ENCODE peak calls at places on chromosome 22, in eight cellular contexts. J is astrocyte, K is RWPE1, C is nephron progenitor cell, E is epithelial cell of esophagus, O is Calu3, Z is tibial artery, T is bronchial epithelial cell. S is an unnamed sample.

GRCh38 chr22:17120711-17121234 is 387 bp downstream of the TMEM121B start:
- DNase-seq in J (no peak), K (no peak), C (peak), E (peak), O (peak), Z (no peak), T (no peak), S (peak)

GRCh38 chr22:47225080-47225930 is 462.9 kb downstream of the TBC1D22A start:
- DNase-seq in J (no peak), K (no peak), C (no peak), E (no peak), O (no peak), Z (no peak), T (no peak), S (no peak)

GRCh38 chr22:46108564-46109473 is 41.5 kb upstream of the PPARA start:
- DNase-seq in J (peak), K (no peak), C (peak), E (peak), O (peak), Z (peak), T (peak), S (no peak)

GRCh38 chr22:33529424-33530113 is 390.7 kb downstream of the LARGE1 start:
- DNase-seq in J (peak), K (no peak), C (no peak), E (no peak), O (no peak), Z (no peak), T (no peak), S (no peak)

GRCh38 chr22:27959335-27960090 is 40.5 kb upstream of the PITPNB start:
- DNase-seq in J (no peak), K (no peak), C (no peak), E (no peak), O (no peak), Z (no peak), T (no peak), S (no peak)

GRCh38 chr22:41296826-41297667 is 4.3 kb upstream of the ZC3H7B start:
- DNase-seq in J (no peak), K (no peak), C (no peak), E (no peak), O (no peak), Z (no peak), T (no peak), S (no peak)

GRCh38 chr22:44861245-44861644 is 108.9 kb downstream of the ARHGAP8 start:
- DNase-seq in J (no peak), K (no peak), C (no peak), E (no peak), O (no peak), Z (no peak), T (no peak), S (no peak)

GRCh38 chr22:27370281-27370680 is 431.3 kb downstream of the MN1 start:
- DNase-seq in J (no peak), K (no peak), C (no peak), E (peak), O (no peak), Z (no peak), T (peak), S (no peak)

GRCh38 chr22:24069721-24070120 is 58.6 kb downstream of the CABIN1 start:
- DNase-seq in J (no peak), K (no peak), C (no peak), E (no peak), O (no peak), Z (no peak), T (no peak), S (no peak)

GRCh38 chr22:27512283-27512761 is 289.2 kb downstream of the MN1 start:
- DNase-seq in J (peak), K (peak), C (no peak), E (peak), O (peak), Z (peak), T (peak), S (no peak)

GRCh38 chr22:17931400-17931825 is 92.9 kb downstream of the MICAL3 start:
- DNase-seq in J (no peak), K (no peak), C (no peak), E (peak), O (no peak), Z (no peak), T (no peak), S (no peak)

GRCh38 chr22:40634119-40634903 is 2.2 kb downstream of the MRTFA start:
- DNase-seq in J (no peak), K (no peak), C (no peak), E (no peak), O (no peak), Z (peak), T (no peak), S (no peak)

GRCh38 chr22:46054091-46054877 is 77.3 kb upstream of the WNT7B start:
- DNase-seq in J (peak), K (peak), C (no peak), E (peak), O (peak), Z (peak), T (no peak), S (no peak)

GRCh38 chr22:45006101-45006872 is 3.5 kb downstream of the PHF21B start:
- DNase-seq in J (no peak), K (no peak), C (no peak), E (no peak), O (no peak), Z (no peak), T (no peak), S (no peak)

GRCh38 chr22:45476814-45477213 is 25.9 kb upstream of the FBLN1 start:
- DNase-seq in J (no peak), K (no peak), C (no peak), E (no peak), O (no peak), Z (peak), T (no peak), S (no peak)

GRCh38 chr22:45429921-45430775 is 16.7 kb downstream of the RIBC2 start:
- DNase-seq in J (no peak), K (no peak), C (no peak), E (no peak), O (no peak), Z (peak), T (no peak), S (no peak)

GRCh38 chr22:46914916-46915894 is 152.8 kb downstream of the TBC1D22A start:
- DNase-seq in J (no peak), K (no peak), C (no peak), E (no peak), O (no peak), Z (no peak), T (no peak), S (no peak)

GRCh38 chr22:26616650-26617049 is 1.2 kb downstream of the CRYBB1 start:
- DNase-seq in J (no peak), K (no peak), C (no peak), E (no peak), O (no peak), Z (no peak), T (no peak), S (no peak)

GRCh38 chr22:44441401-44442185 is 56.4 kb downstream of the RTL6 start:
- DNase-seq in J (no peak), K (no peak), C (no peak), E (no peak), O (no peak), Z (peak), T (no peak), S (no peak)

GRCh38 chr22:46993626-46994025 is 231.2 kb downstream of the TBC1D22A start:
- DNase-seq in J (no peak), K (no peak), C (no peak), E (no peak), O (no peak), Z (no peak), T (no peak), S (peak)

GRCh38 chr22:47354668-47355387 is 592.4 kb downstream of the TBC1D22A start:
- DNase-seq in J (no peak), K (no peak), C (no peak), E (no peak), O (no peak), Z (no peak), T (no peak), S (no peak)

GRCh38 chr22:48096846-48097665 is 1334.6 kb downstream of the TBC1D22A start:
- DNase-seq in J (no peak), K (no peak), C (no peak), E (no peak), O (no peak), Z (peak), T (no peak), S (no peak)

GRCh38 chr22:26302726-26303125 is 126.3 kb upstream of the ASPHD2 start:
- DNase-seq in J (no peak), K (no peak), C (no peak), E (no peak), O (no peak), Z (no peak), T (no peak), S (no peak)

GRCh38 chr22:47433627-47434026 is 671.2 kb downstream of the TBC1D22A start:
- DNase-seq in J (no peak), K (no peak), C (no peak), E (no peak), O (no peak), Z (no peak), T (no peak), S (no peak)

DNA sequence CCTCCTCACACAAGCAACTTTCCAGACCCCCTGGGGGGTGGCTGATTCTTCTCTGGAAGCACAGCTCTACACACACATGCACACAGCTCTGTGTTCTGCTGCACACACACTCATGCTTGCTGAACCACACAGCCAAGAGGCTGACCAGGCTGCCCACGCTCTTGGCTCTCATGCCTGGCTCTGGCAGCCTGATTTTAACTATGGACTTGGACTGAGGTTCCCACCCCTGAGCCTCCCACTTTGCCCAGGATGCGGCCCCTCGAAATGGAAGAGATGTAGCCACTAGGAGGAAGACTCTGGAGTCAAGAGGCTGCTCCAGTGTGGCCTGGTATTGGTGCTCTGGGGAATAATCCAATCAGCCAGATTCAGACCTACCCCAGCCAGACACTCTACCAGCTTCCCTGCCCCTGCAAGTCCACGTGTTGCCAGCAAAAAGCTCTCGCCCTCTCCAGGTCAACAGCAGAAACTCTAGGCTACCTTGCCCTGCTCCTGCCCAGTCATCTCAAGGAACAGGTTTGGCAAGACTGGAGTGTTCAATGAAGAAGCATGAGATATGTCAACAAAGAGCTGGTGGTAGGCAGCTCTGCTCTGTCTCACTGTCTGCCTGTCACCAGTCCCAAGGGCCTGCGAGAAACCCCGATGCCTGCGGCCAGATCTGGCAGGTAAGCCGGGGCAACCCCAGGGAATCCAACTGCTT is 8.8 kb upstream of the CASTOR1 start:
- DNase-seq in J (no peak), K (no peak), C (no peak), E (peak), O (peak), Z (no peak), T (peak), S (no peak)
- TF ChIP-seq CTCF in J (no peak), K (no peak), C (no peak), E (peak), O (no peak), Z (no peak), T (peak), S (no peak)

GRCh38 chr22:49734882-49735281 is 92.8 kb downstream of the BRD1 start:
- DNase-seq in J (no peak), K (no peak), C (no peak), E (no peak), O (no peak), Z (peak), T (no peak), S (no peak)
- TF ChIP-seq CTCF in J (no peak), K (no peak), C (no peak), E (no peak), O (no peak), Z (no peak), T (no peak), S (no peak)

GRCh38 chr22:21624120-21624879 is 5.5 kb downstream of the YDJC start:
- DNase-seq in J (no peak), K (no peak), C (peak), E (peak), O (peak), Z (no peak), T (no peak), S (peak)
- TF ChIP-seq CTCF in J (peak), K (peak), C (peak), E (peak), O (peak), Z (no peak), T (peak), S (peak)

GRCh38 chr22:38220653-38221386 is 19.0 kb downstream of the MAFF start:
- DNase-seq in J (no peak), K (no peak), C (no peak), E (no peak), O (no peak), Z (no peak), T (no peak), S (peak)

GRCh38 chr22:38221407-38221806 is 19.6 kb downstream of the MAFF start:
- DNase-seq in J (no peak), K (no peak), C (no peak), E (no peak), O (no peak), Z (no peak), T (no peak), S (no peak)

GRCh38 chr22:38222797-38223119 is 21.0 kb downstream of the MAFF start:
- DNase-seq in J (no peak), K (peak), C (no peak), E (peak), O (peak), Z (no peak), T (peak), S (no peak)

GRCh38 chr22:38221908-38222796 is 20.4 kb downstream of the MAFF start:
- DNase-seq in J (no peak), K (no peak), C (no peak), E (no peak), O (no peak), Z (no peak), T (no peak), S (no peak)

DNA sequence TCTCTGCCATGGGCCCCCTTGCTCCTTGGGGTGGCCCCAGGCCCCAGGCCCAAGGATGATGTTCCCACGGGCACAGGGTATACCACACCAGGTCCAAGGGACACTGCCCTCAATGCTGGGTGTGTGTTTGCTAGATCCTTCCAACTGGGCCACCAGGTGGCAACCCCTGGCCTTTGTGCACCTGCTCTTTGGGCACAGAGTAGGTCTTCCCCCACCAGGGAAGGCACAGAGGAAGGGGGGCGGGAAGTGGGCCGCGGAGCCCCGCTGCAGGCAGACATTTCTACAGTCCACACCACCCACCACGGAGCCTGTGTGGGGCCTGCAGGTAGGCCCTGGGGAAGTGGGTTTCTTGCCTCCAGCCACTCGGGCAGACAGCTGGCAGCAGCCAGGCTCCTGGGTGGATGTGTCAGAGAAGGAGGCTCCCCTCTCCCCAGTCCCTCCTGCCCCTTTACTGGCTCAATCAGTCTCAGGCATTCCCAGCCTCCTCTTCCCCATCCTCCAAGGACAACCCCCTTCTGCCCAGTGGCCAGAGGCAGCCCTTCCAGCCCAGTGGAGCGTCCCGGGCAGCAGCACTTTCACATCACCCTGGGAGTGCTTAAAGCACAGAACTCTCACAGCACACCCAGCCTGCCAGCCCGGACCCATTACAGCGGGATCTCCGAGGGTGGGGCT is 21.6 kb downstream of the MAFF start:
- DNase-seq in J (no peak), K (no peak), C (no peak), E (no peak), O (no peak), Z (no peak), T (no peak), S (no peak)
- TF ChIP-seq CTCF in J (no peak), K (no peak), C (no peak), E (no peak), O (peak), Z (no peak), T (peak), S (no peak)

DNA sequence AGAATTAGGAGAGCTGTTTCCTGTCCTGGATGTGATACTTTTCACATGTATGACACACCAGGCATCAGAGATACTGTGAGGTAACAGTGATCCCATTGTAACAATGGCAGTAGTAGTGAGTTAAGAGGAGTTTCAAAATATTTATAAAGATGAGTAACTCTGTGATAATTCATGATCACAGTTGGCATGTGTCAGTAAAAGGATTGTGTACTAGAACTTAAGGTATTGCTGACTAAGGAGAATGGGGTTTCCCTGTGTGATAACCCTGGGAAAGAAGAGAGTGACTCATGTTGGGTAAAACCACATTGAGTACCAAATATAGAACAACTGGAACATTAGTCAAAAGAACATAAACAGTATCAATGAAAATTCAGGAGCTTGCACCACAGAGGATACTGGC is 22.9 kb upstream of the SLC5A1 start:
- DNase-seq in J (peak), K (peak), C (no peak), E (peak), O (peak), Z (no peak), T (peak), S (no peak)
- TF ChIP-seq CTCF in J (no peak), K (no peak), C (no peak), E (no peak), O (no peak), Z (no peak), T (no peak), S (no peak)

GRCh38 chr22:29475550-29475949 is 4.5 kb upstream of the NEFH start:
- DNase-seq in J (no peak), K (no peak), C (no peak), E (no peak), O (no peak), Z (no peak), T (no peak), S (peak)

GRCh38 chr22:29469755-29470154 is 10.3 kb upstream of the NEFH start:
- DNase-seq in J (no peak), K (no peak), C (no peak), E (peak), O (peak), Z (no peak), T (no peak), S (no peak)

GRCh38 chr22:29464581-29464980 is 15.4 kb upstream of the NEFH start:
- DNase-seq in J (no peak), K (no peak), C (no peak), E (no peak), O (no peak), Z (no peak), T (no peak), S (no peak)

GRCh38 chr22:29473001-29473400 is 7.0 kb upstream of the NEFH start:
- DNase-seq in J (no peak), K (no peak), C (no peak), E (no peak), O (no peak), Z (no peak), T (no peak), S (no peak)

DNA sequence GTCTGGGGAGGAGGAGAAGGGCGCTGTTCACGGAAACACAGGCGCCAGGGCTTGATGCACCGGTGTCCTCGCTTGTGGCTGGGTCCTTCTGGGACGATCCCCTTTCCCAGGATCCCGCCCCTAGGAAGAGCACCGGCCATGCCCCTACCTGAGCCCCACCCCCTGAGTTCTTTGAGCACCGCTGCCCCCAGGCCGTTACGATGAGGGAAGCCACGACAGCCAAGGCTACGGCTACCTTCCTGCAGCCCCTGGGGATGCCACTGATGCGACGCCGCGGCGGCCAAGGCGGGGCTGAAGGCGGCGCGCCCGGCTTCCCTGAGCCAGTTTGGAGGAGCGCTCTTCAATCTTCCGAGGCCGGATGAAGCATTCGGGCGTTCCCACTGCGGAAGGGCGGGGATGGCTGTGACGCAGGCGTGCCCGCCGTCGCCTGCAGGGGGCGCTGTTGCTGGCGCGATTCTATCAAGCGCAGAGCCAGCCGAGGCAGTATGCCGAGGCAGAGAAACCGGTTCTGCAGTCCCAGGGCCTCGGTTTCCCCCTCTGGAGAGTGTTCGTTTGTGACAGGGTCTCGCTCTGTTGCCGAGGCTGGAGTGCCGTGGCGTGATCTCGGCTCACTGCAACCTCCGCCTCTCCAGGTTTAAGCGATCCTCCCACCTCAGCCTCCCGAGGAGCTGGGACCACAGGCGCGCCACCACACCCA is 9.7 kb upstream of the NEFH start:
- DNase-seq in J (no peak), K (peak), C (peak), E (peak), O (peak), Z (no peak), T (peak), S (peak)
- TF ChIP-seq CTCF in J (peak), K (peak), C (peak), E (peak), O (peak), Z (peak), T (peak), S (peak)

GRCh38 chr22:42522546-42522945 is 3.0 kb upstream of the RRP7A start:
- DNase-seq in J (no peak), K (no peak), C (no peak), E (no peak), O (no peak), Z (no peak), T (no peak), S (no peak)
- TF ChIP-seq CTCF in J (no peak), K (no peak), C (no peak), E (no peak), O (no peak), Z (no peak), T (no peak), S (no peak)

DNA sequence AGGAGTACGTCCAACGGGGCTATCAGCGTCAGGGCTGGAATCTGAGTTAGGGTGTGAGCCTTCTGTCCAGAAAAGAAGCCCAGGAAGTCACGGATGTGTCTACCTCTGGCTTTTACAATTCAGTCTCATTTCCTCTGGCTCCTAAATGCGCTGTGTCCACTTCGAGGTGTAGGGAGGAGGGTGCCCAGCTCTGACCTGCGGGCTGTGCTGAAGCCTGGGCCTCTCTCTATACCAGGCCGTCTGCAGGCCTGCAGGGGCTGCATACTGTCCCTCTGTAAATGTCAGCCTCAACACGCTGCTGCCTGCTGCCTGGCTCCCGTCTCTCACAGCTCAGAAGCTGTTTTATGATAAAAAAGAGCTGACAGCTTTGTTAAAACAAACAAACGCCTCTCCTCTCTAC is 14.5 kb downstream of the ARVCF start:
- DNase-seq in J (no peak), K (no peak), C (no peak), E (no peak), O (no peak), Z (peak), T (no peak), S (no peak)
- TF ChIP-seq CTCF in J (no peak), K (no peak), C (no peak), E (no peak), O (no peak), Z (no peak), T (no peak), S (no peak)

GRCh38 chr22:36397081-36397766 is 9.5 kb upstream of the MYH9 start:
- DNase-seq in J (peak), K (peak), C (no peak), E (peak), O (peak), Z (no peak), T (peak), S (no peak)
- TF ChIP-seq CTCF in J (no peak), K (no peak), C (no peak), E (no peak), O (no peak), Z (no peak), T (no peak), S (no peak)